ENCODE peak calls at places on chromosome 1, in five cellular contexts. One of them, this sample, is unnamed.

GRCh38 chr1:22812993-22813790 is 102.6 kb downstream of the EPHB2 start:
- DNase-seq in Calu3: no peak
- DNase-seq in stimulated activated CD4-positive, alpha-beta T cell treated with anti-CD3 and anti-CD28 coated beads, Interleukin-4, amount 100 ng/mL, for 4 hours: no peak
- DNase-seq in activated CD8-positive, alpha-beta T cell treated with anti-CD3 and anti-CD28 coated beads, Interleukin-2, amount 10 ng/mL, durations not matched to agents 7 days and 5 days: no peak
- DNase-seq in NCI-H2171 treated with DMSO at 0.1 percent for 48 hours: no peak
- DNase-seq in this sample: no peak

GRCh38 chr1:212915245-212916091 is 34.9 kb upstream of the VASH2 start:
- DNase-seq in Calu3: peak; percentile 55
- DNase-seq in stimulated activated CD4-positive, alpha-beta T cell treated with anti-CD3 and anti-CD28 coated beads, Interleukin-4, amount 100 ng/mL, for 4 hours: no peak
- DNase-seq in activated CD8-positive, alpha-beta T cell treated with anti-CD3 and anti-CD28 coated beads, Interleukin-2, amount 10 ng/mL, durations not matched to agents 7 days and 5 days: no peak
- DNase-seq in NCI-H2171 treated with DMSO at 0.1 percent for 48 hours: peak; percentile 62
- DNase-seq in this sample: peak; percentile 50

GRCh38 chr1:233714631-233715217 is 100.8 kb downstream of the KCNK1 start:
- DNase-seq in Calu3: no peak
- DNase-seq in stimulated activated CD4-positive, alpha-beta T cell treated with anti-CD3 and anti-CD28 coated beads, Interleukin-4, amount 100 ng/mL, for 4 hours: no peak
- DNase-seq in activated CD8-positive, alpha-beta T cell treated with anti-CD3 and anti-CD28 coated beads, Interleukin-2, amount 10 ng/mL, durations not matched to agents 7 days and 5 days: no peak
- DNase-seq in NCI-H2171 treated with DMSO at 0.1 percent for 48 hours: no peak
- DNase-seq in this sample: no peak

GRCh38 chr1:211687462-211688215 is 12.2 kb upstream of the NEK2 start:
- DNase-seq in Calu3: no peak
- DNase-seq in stimulated activated CD4-positive, alpha-beta T cell treated with anti-CD3 and anti-CD28 coated beads, Interleukin-4, amount 100 ng/mL, for 4 hours: no peak
- DNase-seq in activated CD8-positive, alpha-beta T cell treated with anti-CD3 and anti-CD28 coated beads, Interleukin-2, amount 10 ng/mL, durations not matched to agents 7 days and 5 days: no peak
- DNase-seq in NCI-H2171 treated with DMSO at 0.1 percent for 48 hours: no peak
- DNase-seq in this sample: no peak

GRCh38 chr1:247387096-247387495 is 28.9 kb upstream of the NLRP3 start:
- DNase-seq in Calu3: no peak
- DNase-seq in stimulated activated CD4-positive, alpha-beta T cell treated with anti-CD3 and anti-CD28 coated beads, Interleukin-4, amount 100 ng/mL, for 4 hours: no peak
- DNase-seq in activated CD8-positive, alpha-beta T cell treated with anti-CD3 and anti-CD28 coated beads, Interleukin-2, amount 10 ng/mL, durations not matched to agents 7 days and 5 days: no peak
- DNase-seq in NCI-H2171 treated with DMSO at 0.1 percent for 48 hours: no peak
- DNase-seq in this sample: no peak

GRCh38 chr1:176877557-176877956 is 287.0 kb downstream of the ASTN1 start:
- DNase-seq in Calu3: no peak
- DNase-seq in stimulated activated CD4-positive, alpha-beta T cell treated with anti-CD3 and anti-CD28 coated beads, Interleukin-4, amount 100 ng/mL, for 4 hours: no peak
- DNase-seq in activated CD8-positive, alpha-beta T cell treated with anti-CD3 and anti-CD28 coated beads, Interleukin-2, amount 10 ng/mL, durations not matched to agents 7 days and 5 days: no peak
- DNase-seq in NCI-H2171 treated with DMSO at 0.1 percent for 48 hours: no peak
- DNase-seq in this sample: no peak

GRCh38 chr1:69504730-69505252 is 62.9 kb upstream of the LRRC7 start:
- DNase-seq in Calu3: no peak
- DNase-seq in stimulated activated CD4-positive, alpha-beta T cell treated with anti-CD3 and anti-CD28 coated beads, Interleukin-4, amount 100 ng/mL, for 4 hours: no peak
- DNase-seq in activated CD8-positive, alpha-beta T cell treated with anti-CD3 and anti-CD28 coated beads, Interleukin-2, amount 10 ng/mL, durations not matched to agents 7 days and 5 days: no peak
- DNase-seq in NCI-H2171 treated with DMSO at 0.1 percent for 48 hours: no peak
- DNase-seq in this sample: no peak

GRCh38 chr1:23168079-23168461 is 586 bp downstream of the LUZP1 start:
- DNase-seq in Calu3: peak; percentile 14
- DNase-seq in stimulated activated CD4-positive, alpha-beta T cell treated with anti-CD3 and anti-CD28 coated beads, Interleukin-4, amount 100 ng/mL, for 4 hours: peak; percentile 35
- DNase-seq in activated CD8-positive, alpha-beta T cell treated with anti-CD3 and anti-CD28 coated beads, Interleukin-2, amount 10 ng/mL, durations not matched to agents 7 days and 5 days: peak; percentile 42
- DNase-seq in NCI-H2171 treated with DMSO at 0.1 percent for 48 hours: peak; percentile 25
- DNase-seq in this sample: no peak

GRCh38 chr1:162627662-162628296 is 4.5 kb upstream of the DDR2 start:
- DNase-seq in Calu3: peak; percentile 44
- DNase-seq in stimulated activated CD4-positive, alpha-beta T cell treated with anti-CD3 and anti-CD28 coated beads, Interleukin-4, amount 100 ng/mL, for 4 hours: no peak
- DNase-seq in activated CD8-positive, alpha-beta T cell treated with anti-CD3 and anti-CD28 coated beads, Interleukin-2, amount 10 ng/mL, durations not matched to agents 7 days and 5 days: no peak
- DNase-seq in NCI-H2171 treated with DMSO at 0.1 percent for 48 hours: peak; percentile 26
- DNase-seq in this sample: peak; percentile 43

GRCh38 chr1:21313886-21314796 is 23.9 kb upstream of the ECE1 start:
- DNase-seq in Calu3: no peak
- DNase-seq in stimulated activated CD4-positive, alpha-beta T cell treated with anti-CD3 and anti-CD28 coated beads, Interleukin-4, amount 100 ng/mL, for 4 hours: no peak
- DNase-seq in activated CD8-positive, alpha-beta T cell treated with anti-CD3 and anti-CD28 coated beads, Interleukin-2, amount 10 ng/mL, durations not matched to agents 7 days and 5 days: no peak
- DNase-seq in NCI-H2171 treated with DMSO at 0.1 percent for 48 hours: no peak
- DNase-seq in this sample: no peak

This sample was measured in HepG2.